ENCODE peak calls at places on chromosome 1, in seven cellular contexts. E, J, K, S, X, U and V are unnamed samples. For H3K4me1, the result is how much of the 10 kb centered on the place peaks cover.

GRCh38 chr1:119186471-119186870 is 46.0 kb upstream of the WARS2 start:
- DNase-seq in K (no peak), J (no peak), E (no peak), X (no peak), S (no peak), U (no peak), V (no peak)

GRCh38 chr1:79226963-79227362 is 220.4 kb upstream of the ADGRL4 start:
- DNase-seq in J (no peak), S (no peak), X (no peak), K (no peak), U (no peak), E (no peak), V (no peak)

GRCh38 chr1:23322770-23323169 is 21.3 kb downstream of the HNRNPR start:
- DNase-seq in K (no peak), U (no peak), S (no peak), X (no peak), J (no peak), E (no peak), V (no peak)

GRCh38 chr1:147849097-147849873 is 53.3 kb upstream of the GJA8 start:
- DNase-seq in S (peak), E (no peak), K (no peak), J (no peak), U (no peak), X (no peak), V (no peak)

GRCh38 chr1:63817152-63817667 is 43.4 kb downstream of the ROR1 start:
- DNase-seq in E (no peak), J (no peak), S (peak), K (no peak), X (no peak), U (no peak), V (peak)

GRCh38 chr1:113905435-113905861 is 322 bp downstream of the DCLRE1B start:
- DNase-seq in X (peak), U (peak), S (no peak), K (no peak), E (no peak), J (peak), V (no peak)

GRCh38 chr1:181126871-181127587 is 38.5 kb downstream of the IER5 start:
- DNase-seq in S (no peak), J (no peak), K (no peak), E (no peak), X (peak), U (no peak), V (peak)

GRCh38 chr1:224373008-224373590 is 16.4 kb downstream of the CNIH4 start:
- DNase-seq in J (no peak), E (no peak), S (no peak), U (no peak), X (no peak), K (no peak), V (no peak)

DNA sequence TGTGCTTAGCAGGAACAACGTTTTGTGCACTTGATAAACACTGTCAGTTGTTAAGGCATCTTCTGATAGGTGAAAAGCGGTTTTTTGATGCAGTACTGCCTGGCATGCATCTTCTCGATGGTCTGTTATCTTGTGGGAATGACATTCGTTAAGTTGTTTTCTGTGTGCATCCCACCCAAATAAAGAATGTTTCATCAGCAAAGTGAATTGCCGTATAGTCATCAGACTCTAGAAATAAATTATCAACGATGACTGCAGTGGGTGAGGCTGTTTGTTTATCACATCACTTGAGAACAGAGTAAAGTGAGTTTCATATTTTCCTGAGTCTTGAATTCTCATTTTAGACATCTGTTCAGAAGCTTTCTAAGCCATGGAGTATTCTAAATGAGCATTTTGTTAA is 34.1 kb downstream of the NFIA start:
- DNase-seq in U (no peak), E (no peak), X (no peak), J (no peak), S (no peak), K (no peak), V (no peak)
- H3K4me1 ChIP-seq in U (under half), E (under half), X (half or more), J (under half), S (under half), K (under half), V (half or more)

DNA sequence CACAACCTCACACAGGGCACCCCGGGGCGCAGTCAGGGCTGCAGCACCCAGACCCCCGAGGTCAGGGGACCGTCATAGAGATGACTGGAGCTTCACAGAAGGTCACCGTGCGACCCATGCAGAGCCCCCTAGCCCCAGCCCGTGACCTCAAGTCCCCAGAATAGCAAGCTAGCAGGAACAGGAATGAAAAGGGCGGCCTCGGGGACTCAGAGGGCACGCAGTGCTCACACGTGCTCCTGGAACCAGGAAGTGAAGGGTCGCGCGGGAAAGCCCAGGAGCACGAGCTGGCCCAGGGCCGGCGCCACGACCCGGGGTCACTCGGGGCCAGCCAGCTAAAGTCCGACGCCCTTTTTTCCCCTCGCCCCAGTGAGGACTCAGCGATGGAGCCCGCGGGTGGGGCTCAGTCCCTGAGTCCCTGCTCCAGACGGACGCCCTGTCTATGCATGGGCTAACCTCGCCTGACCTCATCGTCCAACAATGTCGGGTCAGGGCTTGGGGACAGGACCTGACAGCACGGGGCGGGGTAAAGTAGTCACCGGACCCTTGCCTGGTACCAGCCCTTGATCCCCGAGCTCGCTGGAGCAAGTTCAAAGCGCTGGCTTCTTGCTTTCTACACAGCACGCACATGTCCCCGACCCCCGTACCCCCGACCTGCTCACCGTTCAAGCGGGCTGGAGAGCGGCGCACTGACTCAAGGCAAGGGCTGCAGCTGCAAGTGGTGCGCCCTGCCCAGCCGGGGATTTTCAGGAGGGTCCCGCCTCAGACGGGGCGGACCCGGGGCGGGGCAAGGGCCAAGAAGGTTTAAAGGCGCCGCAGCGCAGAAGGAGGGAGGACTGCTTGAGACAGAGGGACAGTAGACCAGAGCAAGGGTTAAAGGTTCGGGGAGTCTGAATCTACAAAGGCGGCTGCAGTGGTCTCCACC is at the start of gene TAGLN2:
- DNase-seq in S (peak), E (peak), K (peak), X (peak), U (peak), J (peak), V (peak)
- TF ChIP-seq CTCF in S (no peak), E (no peak), K (no peak), X (no peak), U (no peak), J (no peak), V (no peak)

GRCh38 chr1:25566730-25567341 is 23.4 kb downstream of the LDLRAP1 start:
- DNase-seq in E (no peak), X (no peak), S (no peak), K (peak), J (peak), U (peak), V (no peak)
- H3K4me3 ChIP-seq in E (no peak), X (no peak), S (no peak), K (no peak), J (no peak), U (no peak), V (no peak)

GRCh38 chr1:201537028-201537427 is 1.9 kb upstream of the NAV1 start:
- DNase-seq in S (no peak), E (no peak), K (no peak), J (no peak), U (no peak), X (no peak), V (no peak)
- H3K4me1 ChIP-seq in S (half or more), E (under half), K (under half), J (under half), U (under half), X (under half), V (half or more)

DNA sequence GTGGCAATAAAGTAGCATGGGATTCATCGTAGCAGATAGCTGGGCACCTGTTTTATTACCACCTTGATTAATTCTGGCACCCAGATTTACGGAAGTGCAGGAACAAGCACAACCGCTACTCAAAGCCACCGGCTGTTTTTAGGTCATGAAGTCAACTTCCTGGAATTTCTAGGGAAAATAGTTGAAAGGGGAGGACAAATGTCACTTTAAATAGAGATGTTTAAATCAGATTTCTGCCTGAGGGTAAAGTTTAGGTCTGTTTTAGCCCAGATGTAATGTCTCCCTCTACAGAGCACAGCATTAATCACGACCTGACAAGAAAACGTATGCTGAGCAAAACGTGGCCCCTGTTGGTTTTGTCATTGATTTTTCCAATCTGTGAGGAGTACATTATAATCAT is 8.0 kb downstream of the ADGRL2 start:
- DNase-seq in S (no peak), K (no peak), J (no peak), E (no peak), U (peak), X (peak), V (peak)
- TF ChIP-seq CTCF in S (no peak), K (peak), J (no peak), E (no peak), U (peak), X (peak), V (peak)

GRCh38 chr1:162022626-162023025 is 1.0 kb downstream of the OLFML2B start:
- DNase-seq in U (no peak), X (no peak), K (no peak), S (no peak), E (no peak), J (no peak), V (no peak)
- H3K4me3 ChIP-seq in U (peak), X (no peak), K (peak), S (no peak), E (no peak), J (no peak), V (no peak)